ENCODE peak calls at places on chromosome 3, in six cellular contexts. Q, O, U, X, F and L are unnamed samples.

GRCh38 chr3:25962255-25962654 is 172.4 kb downstream of the OXSM start:
- DNase-seq in Q (no peak), O (peak), U (no peak), X (no peak), F (no peak), L (peak)

GRCh38 chr3:161890147-161890625 is 393.6 kb downstream of the OTOL1 start:
- DNase-seq in Q (no peak), O (no peak), U (peak), X (peak), F (no peak), L (no peak)

GRCh38 chr3:23763040-23763477 is 42.7 kb upstream of the UBE2E1 start:
- DNase-seq in Q (peak), O (no peak), U (no peak), X (peak), F (no peak), L (no peak)

GRCh38 chr3:63905731-63906620 is 6.2 kb downstream of the SCAANT1 start:
- DNase-seq in Q (no peak), O (no peak), U (no peak), X (no peak), F (no peak), L (no peak)

GRCh38 chr3:61806810-61807209 is 245.4 kb downstream of the PTPRG start:
- DNase-seq in Q (no peak), O (no peak), U (no peak), X (no peak), F (no peak), L (no peak)

GRCh38 chr3:50365842-50366220 is 6.5 kb upstream of the TMEM115 start:
- DNase-seq in Q (no peak), O (no peak), U (no peak), X (no peak), F (no peak), L (no peak)

GRCh38 chr3:30017882-30018281 is 588.5 kb upstream of the TGFBR2 start:
- DNase-seq in Q (no peak), O (no peak), U (no peak), X (no peak), F (no peak), L (peak)

GRCh38 chr3:25429960-25430941 is 2.2 kb downstream of the RARB start:
- DNase-seq in Q (no peak), O (no peak), U (no peak), X (no peak), F (no peak), L (peak)

GRCh38 chr3:169668081-169668956 is 4.8 kb upstream of the MECOM start:
- DNase-seq in Q (peak), O (peak), U (peak), X (peak), F (no peak), L (peak)